ENCODE peak calls at places on chromosomes 6 and 20, in four cellular contexts. K is NCI-H345; C is natural killer cell; E is naive thymus-derived CD8-positive, alpha-beta T cell. P is an unnamed sample.

GRCh38 chr20:1933465-1933870 is 38.3 kb downstream of the SIRPA start:
- DNase-seq in K (no peak), C (no peak), E (no peak), P (no peak)

GRCh38 chr6:107763959-107764358 is 60.2 kb downstream of the SCML4 start:
- DNase-seq in K (no peak), C (no peak), E (no peak), P (no peak)

GRCh38 chr6:72647489-72647888 is 25.6 kb downstream of the KCNQ5 start:
- DNase-seq in K (no peak), C (no peak), E (no peak), P (no peak)

GRCh38 chr6:149271348-149272340 is 45.9 kb upstream of the TAB2 start:
- DNase-seq in K (no peak), C (no peak), E (peak; percentile 41), P (no peak)

GRCh38 chr6:144778056-144778455 is 492.9 kb downstream of the UTRN start:
- DNase-seq in K (no peak), C (no peak), E (no peak), P (no peak)

GRCh38 chr20:35454881-35455609 is at the start of gene CEP250:
- DNase-seq in K (peak; percentile 99), C (peak; percentile 87), E (peak; percentile 95), P (peak; percentile 92)

GRCh38 chr6:37936909-37937308 is 117.4 kb downstream of the ZFAND3 start:
- DNase-seq in K (no peak), C (no peak), E (no peak), P (no peak)

GRCh38 chr20:1150218-1150617 is 31.8 kb downstream of the PSMF1 start:
- DNase-seq in K (no peak), C (no peak), E (no peak), P (no peak)

P was measured in GM12892.